ENCODE peak calls at places on chromosome 3, in six cellular contexts. D is IMR-90, P is neuronal stem cell, J is H9, T is mesendoderm, I is trophoblast cell. H is an unnamed sample.

GRCh38 chr3:107847791-107848190 is 243.0 kb downstream of the CD47 start:
- DNase-seq in D (peak; percentile 32), P (no peak), J (no peak), T (no peak), I (no peak), H (no peak)

GRCh38 chr3:25584011-25584789 is 80.5 kb downstream of the TOP2B start:
- DNase-seq in D (no peak), P (no peak), J (no peak), T (no peak), I (no peak), H (no peak)

GRCh38 chr3:99872633-99873254 is 55.1 kb downstream of the CMSS1 start:
- DNase-seq in D (no peak), P (no peak), J (no peak), T (no peak), I (no peak), H (peak; percentile 76)

GRCh38 chr3:188553569-188553968 is 399.6 kb downstream of the LPP start:
- DNase-seq in D (no peak), P (no peak), J (no peak), T (peak; percentile 7), I (no peak), H (peak; percentile 29)

GRCh38 chr3:140298569-140299070 is 363.6 kb downstream of the CLSTN2 start:
- DNase-seq in D (no peak), P (no peak), J (peak; percentile 61), T (no peak), I (no peak), H (no peak)

GRCh38 chr3:150312018-150312657 is 96.0 kb upstream of the TSC22D2 start:
- DNase-seq in D (no peak), P (no peak), J (no peak), T (no peak), I (peak; percentile 22), H (no peak)

GRCh38 chr3:150235799-150236198 is 172.3 kb upstream of the TSC22D2 start:
- DNase-seq in D (peak; percentile 91), P (no peak), J (no peak), T (no peak), I (no peak), H (peak; percentile 92)

GRCh38 chr3:157938154-157938774 is 168.0 kb downstream of the SHOX2 start:
- DNase-seq in D (peak; percentile 4), P (no peak), J (no peak), T (no peak), I (no peak), H (no peak)

GRCh38 chr3:79490165-79491028 is 277.4 kb downstream of the ROBO1 start:
- DNase-seq in D (peak; percentile 41), P (peak; percentile 3), J (peak; percentile 37), T (peak; percentile 19), I (no peak), H (no peak)

GRCh38 chr3:119898478-119899177 is 116.7 kb downstream of the NR1I2 start:
- DNase-seq in D (peak; percentile 75), P (no peak), J (no peak), T (no peak), I (peak; percentile 88), H (peak; percentile 32)

GRCh38 chr3:173742491-173742890 is 344.9 kb downstream of the NLGN1 start:
- DNase-seq in D (no peak), P (no peak), J (no peak), T (no peak), I (no peak), H (no peak)

GRCh38 chr3:143429628-143430514 is 310.3 kb downstream of the CHST2 start:
- DNase-seq in D (peak; percentile 27), P (no peak), J (no peak), T (peak; percentile 77), I (peak; percentile 16), H (peak; percentile 48)

GRCh38 chr3:152346740-152347139 is 78.0 kb downstream of the MBNL1 start:
- DNase-seq in D (no peak), P (no peak), J (no peak), T (no peak), I (no peak), H (no peak)

GRCh38 chr3:31197941-31198340 is 303.5 kb upstream of the GADL1 start:
- DNase-seq in D (no peak), P (no peak), J (no peak), T (no peak), I (no peak), H (no peak)

GRCh38 chr3:41632705-41633104 is 329.2 kb downstream of the ULK4 start:
- DNase-seq in D (no peak), P (no peak), J (no peak), T (no peak), I (no peak), H (no peak)

GRCh38 chr3:13650210-13651056 is 101.5 kb downstream of the FBLN2 start:
- DNase-seq in D (peak; percentile 55), P (peak; percentile 85), J (peak; percentile 93), T (peak; percentile 90), I (peak; percentile 88), H (peak; percentile 66)

GRCh38 chr3:13645791-13646637 is 97.1 kb downstream of the FBLN2 start:
- DNase-seq in D (no peak), P (no peak), J (no peak), T (no peak), I (peak; percentile 79), H (no peak)

GRCh38 chr3:13648060-13648743 is 99.3 kb downstream of the FBLN2 start:
- DNase-seq in D (peak; percentile 73), P (peak; percentile 91), J (peak; percentile 95), T (peak; percentile 92), I (peak; percentile 93), H (peak; percentile 71)

GRCh38 chr3:13648744-13649096 is 99.8 kb downstream of the FBLN2 start:
- DNase-seq in D (no peak), P (no peak), J (no peak), T (no peak), I (no peak), H (no peak)

DNA sequence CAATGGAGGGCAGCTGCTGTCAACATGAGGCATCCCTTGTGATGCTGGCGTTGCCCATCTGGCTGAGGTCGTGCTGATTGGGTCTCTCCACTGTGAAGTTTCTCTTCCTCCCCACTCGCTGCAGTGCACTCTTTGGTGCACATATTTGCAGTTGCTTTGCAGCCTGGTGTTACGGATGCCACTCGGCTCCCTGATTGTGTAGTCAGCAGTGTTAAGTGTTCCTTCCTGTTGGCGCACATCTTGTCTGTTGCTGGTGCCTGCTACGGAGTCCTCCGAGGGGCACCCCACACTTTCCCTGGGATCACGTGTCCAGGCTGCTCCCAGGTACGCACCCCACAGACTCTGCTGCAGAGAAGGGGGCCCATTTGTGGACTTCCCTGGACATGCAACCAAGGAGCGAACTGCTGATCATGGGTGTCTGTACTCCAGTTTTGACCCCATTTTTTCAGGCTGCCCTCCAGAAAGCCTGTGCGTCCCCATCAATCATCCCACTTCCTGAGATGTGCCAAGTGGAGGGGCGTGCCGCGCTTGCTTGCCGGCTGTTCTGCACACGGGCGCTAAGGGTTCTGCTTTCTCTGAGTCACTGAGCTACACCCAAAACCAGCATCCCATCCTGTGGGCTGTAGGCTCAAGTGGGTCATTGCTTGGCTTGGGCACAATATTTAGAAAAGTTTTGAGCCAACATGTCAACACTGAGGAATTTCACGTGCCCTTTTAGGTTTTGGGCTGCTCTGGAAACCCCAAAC is 98.6 kb downstream of the FBLN2 start:
- DNase-seq in D (peak; percentile 22), P (no peak), J (no peak), T (no peak), I (peak; percentile 60), H (peak; percentile 12)
- H2BK120ac ChIP-seq in D (no peak overlapping the region), P (no peak overlapping the region), J (no peak overlapping the region), T (no peak overlapping the region), I (no peak overlapping the region), H (no peak overlapping the region)

GRCh38 chr3:9946112-9947024 is 5.8 kb downstream of the PRRT3 start:
- DNase-seq in D (peak; percentile 81), P (peak; percentile 83), J (peak; percentile 90), T (peak; percentile 93), I (peak; percentile 82), H (peak; percentile 91)
- H4K8ac ChIP-seq in D (peak overlapping the region; percentile 88), P (peak overlapping the region; percentile 86), J (no peak overlapping the region), T (no peak overlapping the region), I (peak overlapping the region; percentile 99), H (peak overlapping the region; percentile 90)

DNA sequence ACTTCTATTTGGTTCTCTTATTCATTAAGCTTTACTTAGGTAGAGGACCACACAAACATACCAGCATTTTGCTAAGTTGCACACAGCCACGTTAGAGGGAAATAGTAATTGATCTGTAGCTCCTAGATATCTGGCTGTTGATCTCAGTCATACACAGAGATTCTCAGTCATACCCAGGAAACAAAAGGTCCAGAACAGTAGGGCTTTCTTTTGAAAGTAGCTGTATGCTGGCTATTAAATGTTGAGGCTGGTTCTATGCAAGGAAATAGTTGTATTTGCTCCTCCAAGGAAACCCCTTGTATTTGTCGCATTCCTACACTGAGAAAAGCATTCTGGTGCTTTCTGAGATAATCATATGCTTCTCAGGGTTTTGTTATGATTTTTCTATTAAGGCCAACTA is 523.8 kb downstream of the SOX2 start:
- DNase-seq in D (no peak), P (no peak), J (no peak), T (no peak), I (no peak), H (no peak)
- H2BK120ac ChIP-seq in D (no peak overlapping the region), P (no peak overlapping the region), J (no peak overlapping the region), T (no peak overlapping the region), I (no peak overlapping the region), H (no peak overlapping the region)

GRCh38 chr3:187198490-187198889 is 1.2 kb downstream of the RTP1 start:
- DNase-seq in D (no peak), P (no peak), J (no peak), T (no peak), I (no peak), H (no peak)
- H4K8ac ChIP-seq in D (no peak overlapping the region), P (no peak overlapping the region), J (no peak overlapping the region), T (no peak overlapping the region), I (no peak overlapping the region), H (no peak overlapping the region)

DNA sequence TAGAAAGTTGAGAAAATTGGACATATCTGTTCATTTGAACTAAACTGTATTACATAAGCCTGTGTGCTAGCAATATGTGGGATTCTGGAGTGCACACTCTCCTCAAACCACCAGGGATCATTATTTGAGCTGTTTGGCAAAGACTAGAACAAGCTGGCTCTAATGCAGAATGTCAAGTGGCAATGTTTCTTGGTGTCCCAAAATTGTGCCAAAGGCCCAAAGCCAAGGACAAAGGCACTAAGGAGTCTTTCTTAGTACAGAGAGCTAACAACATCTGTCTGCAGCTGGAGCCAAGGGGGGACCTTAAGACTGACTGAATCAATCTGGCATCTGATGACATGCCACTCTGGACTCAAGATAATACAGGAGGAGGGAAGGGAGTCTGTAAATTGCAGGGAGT is 76.7 kb upstream of the STRIT1 start:
- DNase-seq in D (no peak), P (no peak), J (no peak), T (no peak), I (no peak), H (no peak)
- H2BK120ac ChIP-seq in D (no peak overlapping the region), P (no peak overlapping the region), J (no peak overlapping the region), T (no peak overlapping the region), I (no peak overlapping the region), H (no peak overlapping the region)

DNA sequence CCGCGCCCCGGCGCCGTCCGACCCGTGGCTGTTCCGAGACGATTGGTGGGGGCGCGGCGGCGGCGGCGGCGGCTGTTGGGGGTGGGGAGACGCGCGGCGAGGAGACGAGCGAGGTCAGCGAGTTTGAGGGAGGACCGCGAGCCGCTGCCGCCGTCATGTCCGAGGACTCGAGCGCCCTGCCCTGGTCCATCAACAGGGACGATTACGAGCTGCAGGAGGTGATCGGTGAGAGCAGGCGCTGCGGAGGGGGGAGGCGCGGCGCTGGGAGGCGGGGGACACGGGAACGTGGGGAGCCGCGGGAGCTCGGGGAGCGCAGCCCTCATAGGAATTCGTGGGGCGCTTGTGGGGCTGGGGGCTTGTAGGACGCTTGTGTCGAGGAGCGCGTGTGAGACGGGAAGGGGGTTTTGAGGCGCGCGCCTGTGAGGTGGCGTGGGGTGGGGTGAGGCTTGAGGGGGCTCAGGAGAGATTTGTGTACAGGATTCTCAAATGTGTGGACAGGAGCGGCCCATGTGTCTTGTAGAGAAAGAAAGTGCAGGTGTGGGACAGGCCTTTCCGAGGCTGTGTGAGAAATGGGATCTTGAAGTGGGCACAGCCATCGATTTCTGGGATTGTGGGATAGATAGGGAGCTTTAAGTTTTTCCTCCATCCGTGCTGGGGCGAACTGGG is 518 bp downstream of the OXSR1 start:
- DNase-seq in D (peak; percentile 46), P (no peak), J (no peak), T (peak; percentile 61), I (peak; percentile 66), H (peak; percentile 73)
- H4K8ac ChIP-seq in D (peak overlapping the region; percentile 79), P (peak overlapping the region; percentile 43), J (no peak overlapping the region), T (no peak overlapping the region), I (peak overlapping the region; percentile 89), H (peak overlapping the region; percentile 93)